ENCODE peak calls at places on chromosomes 3 and 15, in ten cellular contexts. One of them, this sample, is unnamed.

GRCh38 chr3:129481783-129482332 is 41.8 kb downstream of the IFT122 start:
- DNase-seq in GM23248: peak
- DNase-seq in hepatocyte: no peak
- DNase-seq in colonic mucosa: no peak
- DNase-seq in effector memory CD4-positive, alpha-beta T cell: peak
- DNase-seq in substantia nigra: peak
- DNase-seq in gastrocnemius medialis: no peak
- DNase-seq in heart right ventricle: no peak
- DNase-seq in dorsolateral prefrontal cortex: no peak
- DNase-seq in mammary epithelial cell: peak
- DNase-seq in this sample: no peak

GRCh38 chr15:52730163-52730562 is 51.0 kb upstream of the ATOSA start:
- DNase-seq in GM23248: peak
- DNase-seq in hepatocyte: no peak
- DNase-seq in colonic mucosa: no peak
- DNase-seq in effector memory CD4-positive, alpha-beta T cell: no peak
- DNase-seq in substantia nigra: no peak
- DNase-seq in gastrocnemius medialis: peak
- DNase-seq in heart right ventricle: no peak
- DNase-seq in dorsolateral prefrontal cortex: no peak
- DNase-seq in mammary epithelial cell: peak
- DNase-seq in this sample: no peak

GRCh38 chr3:10334461-10334860 is 13.5 kb upstream of the SEC13 start:
- DNase-seq in GM23248: peak
- DNase-seq in hepatocyte: no peak
- DNase-seq in colonic mucosa: no peak
- DNase-seq in effector memory CD4-positive, alpha-beta T cell: no peak
- DNase-seq in substantia nigra: no peak
- DNase-seq in gastrocnemius medialis: peak
- DNase-seq in heart right ventricle: no peak
- DNase-seq in dorsolateral prefrontal cortex: no peak
- DNase-seq in mammary epithelial cell: no peak
- DNase-seq in this sample: no peak

GRCh38 chr3:47860206-47860605 is 57.3 kb downstream of the DHX30 start:
- DNase-seq in GM23248: no peak
- DNase-seq in hepatocyte: no peak
- DNase-seq in colonic mucosa: no peak
- DNase-seq in effector memory CD4-positive, alpha-beta T cell: no peak
- DNase-seq in substantia nigra: no peak
- DNase-seq in gastrocnemius medialis: no peak
- DNase-seq in heart right ventricle: no peak
- DNase-seq in dorsolateral prefrontal cortex: no peak
- DNase-seq in mammary epithelial cell: no peak
- DNase-seq in this sample: no peak

GRCh38 chr3:66532613-66533012 is 31.8 kb upstream of the LRIG1 start:
- DNase-seq in GM23248: no peak
- DNase-seq in hepatocyte: no peak
- DNase-seq in colonic mucosa: no peak
- DNase-seq in effector memory CD4-positive, alpha-beta T cell: no peak
- DNase-seq in substantia nigra: no peak
- DNase-seq in gastrocnemius medialis: no peak
- DNase-seq in heart right ventricle: no peak
- DNase-seq in dorsolateral prefrontal cortex: no peak
- DNase-seq in mammary epithelial cell: no peak
- DNase-seq in this sample: no peak

GRCh38 chr3:136957751-136958288 is at the start of gene IL20RB:
- DNase-seq in GM23248: peak
- DNase-seq in hepatocyte: no peak
- DNase-seq in colonic mucosa: no peak
- DNase-seq in effector memory CD4-positive, alpha-beta T cell: no peak
- DNase-seq in substantia nigra: no peak
- DNase-seq in gastrocnemius medialis: no peak
- DNase-seq in heart right ventricle: no peak
- DNase-seq in dorsolateral prefrontal cortex: no peak
- DNase-seq in mammary epithelial cell: peak
- DNase-seq in this sample: no peak

GRCh38 chr3:127629462-127630403 is 748 bp downstream of the PODXL2 start:
- DNase-seq in GM23248: peak
- DNase-seq in hepatocyte: no peak
- DNase-seq in colonic mucosa: peak
- DNase-seq in effector memory CD4-positive, alpha-beta T cell: peak
- DNase-seq in substantia nigra: peak
- DNase-seq in gastrocnemius medialis: no peak
- DNase-seq in heart right ventricle: no peak
- DNase-seq in dorsolateral prefrontal cortex: no peak
- DNase-seq in mammary epithelial cell: no peak
- DNase-seq in this sample: no peak

GRCh38 chr3:173066044-173066679 is 74.9 kb downstream of the SPATA16 start:
- DNase-seq in GM23248: peak
- DNase-seq in hepatocyte: peak
- DNase-seq in colonic mucosa: peak
- DNase-seq in effector memory CD4-positive, alpha-beta T cell: no peak
- DNase-seq in substantia nigra: no peak
- DNase-seq in gastrocnemius medialis: no peak
- DNase-seq in heart right ventricle: peak
- DNase-seq in dorsolateral prefrontal cortex: no peak
- DNase-seq in mammary epithelial cell: no peak
- DNase-seq in this sample: no peak

GRCh38 chr3:64491843-64492242 is 196.0 kb downstream of the ADAMTS9 start:
- DNase-seq in GM23248: no peak
- DNase-seq in hepatocyte: no peak
- DNase-seq in colonic mucosa: no peak
- DNase-seq in effector memory CD4-positive, alpha-beta T cell: no peak
- DNase-seq in substantia nigra: no peak
- DNase-seq in gastrocnemius medialis: no peak
- DNase-seq in heart right ventricle: no peak
- DNase-seq in dorsolateral prefrontal cortex: no peak
- DNase-seq in mammary epithelial cell: no peak
- DNase-seq in this sample: no peak

GRCh38 chr3:141450727-141451378 is 36.0 kb upstream of the RASA2 start:
- DNase-seq in GM23248: no peak
- DNase-seq in hepatocyte: no peak
- DNase-seq in colonic mucosa: no peak
- DNase-seq in effector memory CD4-positive, alpha-beta T cell: no peak
- DNase-seq in substantia nigra: no peak
- DNase-seq in gastrocnemius medialis: no peak
- DNase-seq in heart right ventricle: no peak
- DNase-seq in dorsolateral prefrontal cortex: no peak
- DNase-seq in mammary epithelial cell: no peak
- DNase-seq in this sample: no peak

GRCh38 chr3:157104521-157104920 is 55.4 kb downstream of the CCNL1 start:
- DNase-seq in GM23248: peak
- DNase-seq in hepatocyte: no peak
- DNase-seq in colonic mucosa: no peak
- DNase-seq in effector memory CD4-positive, alpha-beta T cell: no peak
- DNase-seq in substantia nigra: no peak
- DNase-seq in gastrocnemius medialis: no peak
- DNase-seq in heart right ventricle: no peak
- DNase-seq in dorsolateral prefrontal cortex: no peak
- DNase-seq in mammary epithelial cell: peak
- DNase-seq in this sample: no peak

GRCh38 chr3:157104928-157105652 is 54.9 kb downstream of the CCNL1 start:
- DNase-seq in GM23248: no peak
- DNase-seq in hepatocyte: no peak
- DNase-seq in colonic mucosa: no peak
- DNase-seq in effector memory CD4-positive, alpha-beta T cell: no peak
- DNase-seq in substantia nigra: no peak
- DNase-seq in gastrocnemius medialis: no peak
- DNase-seq in heart right ventricle: no peak
- DNase-seq in dorsolateral prefrontal cortex: no peak
- DNase-seq in mammary epithelial cell: no peak
- DNase-seq in this sample: no peak

GRCh38 chr3:157103280-157103679 is 56.7 kb downstream of the CCNL1 start:
- DNase-seq in GM23248: no peak
- DNase-seq in hepatocyte: no peak
- DNase-seq in colonic mucosa: no peak
- DNase-seq in effector memory CD4-positive, alpha-beta T cell: no peak
- DNase-seq in substantia nigra: no peak
- DNase-seq in gastrocnemius medialis: no peak
- DNase-seq in heart right ventricle: no peak
- DNase-seq in dorsolateral prefrontal cortex: no peak
- DNase-seq in mammary epithelial cell: no peak
- DNase-seq in this sample: no peak

GRCh38 chr3:157102098-157102497 is 57.8 kb downstream of the CCNL1 start:
- DNase-seq in GM23248: no peak
- DNase-seq in hepatocyte: no peak
- DNase-seq in colonic mucosa: no peak
- DNase-seq in effector memory CD4-positive, alpha-beta T cell: no peak
- DNase-seq in substantia nigra: no peak
- DNase-seq in gastrocnemius medialis: no peak
- DNase-seq in heart right ventricle: no peak
- DNase-seq in dorsolateral prefrontal cortex: no peak
- DNase-seq in mammary epithelial cell: no peak
- DNase-seq in this sample: no peak

GRCh38 chr3:157103860-157104259 is 56.1 kb downstream of the CCNL1 start:
- DNase-seq in GM23248: no peak
- DNase-seq in hepatocyte: no peak
- DNase-seq in colonic mucosa: no peak
- DNase-seq in effector memory CD4-positive, alpha-beta T cell: no peak
- DNase-seq in substantia nigra: no peak
- DNase-seq in gastrocnemius medialis: no peak
- DNase-seq in heart right ventricle: no peak
- DNase-seq in dorsolateral prefrontal cortex: no peak
- DNase-seq in mammary epithelial cell: no peak
- DNase-seq in this sample: no peak
- H3K27ac ChIP-seq in GM23248: no peak
- H3K27ac ChIP-seq in hepatocyte: peak
- H3K27ac ChIP-seq in colonic mucosa: no peak
- H3K27ac ChIP-seq in effector memory CD4-positive, alpha-beta T cell: no peak
- H3K27ac ChIP-seq in substantia nigra: peak
- H3K27ac ChIP-seq in gastrocnemius medialis: no peak
- H3K27ac ChIP-seq in heart right ventricle: peak
- H3K27ac ChIP-seq in dorsolateral prefrontal cortex: no peak
- H3K27ac ChIP-seq in mammary epithelial cell: no peak
- H3K27ac ChIP-seq in this sample: peak

DNA sequence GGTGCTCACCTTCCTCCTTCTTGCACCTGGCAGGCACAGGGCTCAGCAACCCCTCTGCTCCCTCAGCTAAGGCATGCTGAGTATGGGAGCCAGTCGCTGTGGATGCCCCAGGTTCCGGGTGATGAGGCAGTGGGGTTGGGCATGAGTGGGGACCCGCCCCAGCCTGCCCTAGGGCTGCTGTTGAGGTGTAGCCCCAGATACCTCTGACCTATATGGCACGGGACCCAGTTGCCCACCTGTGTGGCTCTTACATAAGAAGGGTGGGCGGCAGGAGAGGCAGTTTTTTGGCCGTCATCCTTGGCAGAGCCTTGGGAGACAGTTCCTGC is 21.0 kb downstream of the ACSBG1 start:
- DNase-seq in GM23248: no peak
- DNase-seq in hepatocyte: no peak
- DNase-seq in colonic mucosa: no peak
- DNase-seq in effector memory CD4-positive, alpha-beta T cell: no peak
- DNase-seq in substantia nigra: no peak
- DNase-seq in gastrocnemius medialis: no peak
- DNase-seq in heart right ventricle: no peak
- DNase-seq in dorsolateral prefrontal cortex: no peak
- DNase-seq in mammary epithelial cell: no peak
- DNase-seq in this sample: no peak
- H3K27ac ChIP-seq in GM23248: no peak
- H3K27ac ChIP-seq in hepatocyte: peak
- H3K27ac ChIP-seq in colonic mucosa: no peak
- H3K27ac ChIP-seq in effector memory CD4-positive, alpha-beta T cell: no peak
- H3K27ac ChIP-seq in substantia nigra: peak
- H3K27ac ChIP-seq in gastrocnemius medialis: peak
- H3K27ac ChIP-seq in heart right ventricle: no peak
- H3K27ac ChIP-seq in dorsolateral prefrontal cortex: peak
- H3K27ac ChIP-seq in mammary epithelial cell: no peak
- H3K27ac ChIP-seq in this sample: peak

GRCh38 chr3:58697552-58697951 is 31.0 kb upstream of the FAM3D start:
- DNase-seq in GM23248: no peak
- DNase-seq in hepatocyte: no peak
- DNase-seq in colonic mucosa: no peak
- DNase-seq in effector memory CD4-positive, alpha-beta T cell: no peak
- DNase-seq in substantia nigra: no peak
- DNase-seq in gastrocnemius medialis: no peak
- DNase-seq in heart right ventricle: no peak
- DNase-seq in dorsolateral prefrontal cortex: no peak
- DNase-seq in mammary epithelial cell: no peak
- DNase-seq in this sample: no peak
- H3K27ac ChIP-seq in GM23248: no peak
- H3K27ac ChIP-seq in hepatocyte: no peak
- H3K27ac ChIP-seq in colonic mucosa: peak
- H3K27ac ChIP-seq in effector memory CD4-positive, alpha-beta T cell: no peak
- H3K27ac ChIP-seq in substantia nigra: no peak
- H3K27ac ChIP-seq in gastrocnemius medialis: no peak
- H3K27ac ChIP-seq in heart right ventricle: no peak
- H3K27ac ChIP-seq in dorsolateral prefrontal cortex: no peak
- H3K27ac ChIP-seq in mammary epithelial cell: no peak
- H3K27ac ChIP-seq in this sample: no peak

GRCh38 chr15:47674576-47675232 is 42.6 kb upstream of the SEMA6D start:
- DNase-seq in GM23248: no peak
- DNase-seq in hepatocyte: no peak
- DNase-seq in colonic mucosa: no peak
- DNase-seq in effector memory CD4-positive, alpha-beta T cell: no peak
- DNase-seq in substantia nigra: no peak
- DNase-seq in gastrocnemius medialis: no peak
- DNase-seq in heart right ventricle: no peak
- DNase-seq in dorsolateral prefrontal cortex: no peak
- DNase-seq in mammary epithelial cell: no peak
- DNase-seq in this sample: no peak
- H3K27ac ChIP-seq in GM23248: no peak
- H3K27ac ChIP-seq in hepatocyte: no peak
- H3K27ac ChIP-seq in colonic mucosa: no peak
- H3K27ac ChIP-seq in effector memory CD4-positive, alpha-beta T cell: no peak
- H3K27ac ChIP-seq in substantia nigra: no peak
- H3K27ac ChIP-seq in gastrocnemius medialis: no peak
- H3K27ac ChIP-seq in heart right ventricle: no peak
- H3K27ac ChIP-seq in dorsolateral prefrontal cortex: no peak
- H3K27ac ChIP-seq in mammary epithelial cell: no peak
- H3K27ac ChIP-seq in this sample: no peak